ENCODE peak calls at places on chromosomes 7 and 10, in ten cellular contexts. B is T follicular helper cell, P is GF-D8, V is A549, Q is hypothalamus, H is A172, N is retina, Z is hippocampal formation, I is M059J, W is iPS-NIHi11. K is an unnamed sample.

GRCh38 chr10:43230101-43230908 is 36.6 kb downstream of the RASGEF1A start:
- DNase-seq in B (no peak), P (no peak), V (no peak), Q (no peak), H (no peak), N (no peak), Z (no peak), I (no peak), W (peak), K (no peak)

GRCh38 chr7:40644454-40645188 is 509.8 kb downstream of the SUGCT start:
- DNase-seq in B (no peak), P (no peak), V (no peak), Q (no peak), H (no peak), N (no peak), Z (no peak), I (no peak), W (no peak), K (no peak)

GRCh38 chr7:100582041-100582579 is 3.8 kb downstream of the LRCH4 start:
- DNase-seq in B (no peak), P (no peak), V (no peak), Q (no peak), H (no peak), N (no peak), Z (no peak), I (no peak), W (no peak), K (no peak)

GRCh38 chr7:24422611-24423010 is 138.6 kb downstream of the NPY start:
- DNase-seq in B (no peak), P (no peak), V (no peak), Q (no peak), H (no peak), N (peak), Z (no peak), I (no peak), W (no peak), K (no peak)

GRCh38 chr10:70558871-70559810 is 43.4 kb downstream of the PRF1 start:
- DNase-seq in B (peak), P (no peak), V (peak), Q (no peak), H (peak), N (no peak), Z (no peak), I (no peak), W (peak), K (peak)

GRCh38 chr10:109773818-109774440 is 149.4 kb downstream of the XPNPEP1 start:
- DNase-seq in B (no peak), P (no peak), V (peak), Q (no peak), H (peak), N (peak), Z (no peak), I (peak), W (peak), K (peak)

GRCh38 chr7:128166603-128167315 is 74.3 kb upstream of the LEP start:
- DNase-seq in B (no peak), P (no peak), V (no peak), Q (no peak), H (no peak), N (peak), Z (no peak), I (no peak), W (peak), K (peak)

GRCh38 chr7:91239171-91239604 is 25.0 kb upstream of the FZD1 start:
- DNase-seq in B (no peak), P (peak), V (no peak), Q (no peak), H (peak), N (no peak), Z (no peak), I (peak), W (no peak), K (no peak)

GRCh38 chr10:122847782-122848604 is 2.3 kb upstream of the CUZD1 start:
- DNase-seq in B (no peak), P (peak), V (no peak), Q (no peak), H (no peak), N (no peak), Z (no peak), I (peak), W (no peak), K (peak)

GRCh38 chr7:23332881-23333612 is 33.9 kb downstream of the MALSU1 start:
- DNase-seq in B (no peak), P (no peak), V (no peak), Q (no peak), H (no peak), N (no peak), Z (no peak), I (peak), W (no peak), K (peak)

GRCh38 chr7:80941206-80941758 is 22.4 kb upstream of the SEMA3C start:
- DNase-seq in B (no peak), P (no peak), V (peak), Q (no peak), H (peak), N (no peak), Z (no peak), I (peak), W (no peak), K (no peak)

GRCh38 chr10:72011468-72011867 is 47.3 kb downstream of the CHST3 start:
- DNase-seq in B (no peak), P (no peak), V (no peak), Q (no peak), H (no peak), N (no peak), Z (peak), I (no peak), W (no peak), K (no peak)

GRCh38 chr7:26538216-26538615 is 246.6 kb downstream of the SNX10 start:
- DNase-seq in B (no peak), P (no peak), V (no peak), Q (no peak), H (no peak), N (no peak), Z (no peak), I (no peak), W (no peak), K (no peak)

GRCh38 chr10:69088801-69089501 is 1.0 kb downstream of the SRGN start:
- DNase-seq in B (peak), P (peak), V (peak), Q (no peak), H (peak), N (no peak), Z (no peak), I (peak), W (no peak), K (no peak)